ENCODE peak calls at places on chromosomes 7 and 10, in ten cellular contexts. K is lower lobe of right lung; V is heart left ventricle; L is hepatocyte; M is CD4-positive, alpha-beta T cell; T is kidney; H is adrenal gland; U is ovary; F is SK-N-SH; X is PC-3. R is an unnamed sample.

GRCh38 chr7:134699021-134699818 is 52.6 kb downstream of the BPGM start:
- DNase-seq in K (no peak), V (no peak), L (no peak), M (no peak), T (no peak), H (no peak), U (no peak), F (no peak), X (no peak), R (no peak)

GRCh38 chr7:98771519-98772241 is 98.1 kb downstream of the TMEM130 start:
- DNase-seq in K (no peak), V (peak; percentile 26), L (peak; percentile 91), M (no peak), T (no peak), H (peak; percentile 40), U (peak; percentile 35), F (no peak), X (no peak), R (no peak)

GRCh38 chr10:8130973-8131911 is 76.8 kb downstream of the GATA3 start:
- DNase-seq in K (no peak), V (no peak), L (no peak), M (no peak), T (no peak), H (no peak), U (no peak), F (no peak), X (peak; percentile 86), R (peak; percentile 69)

GRCh38 chr7:32587431-32587948 is 92.2 kb downstream of the AVL9 start:
- DNase-seq in K (no peak), V (peak; percentile 39), L (no peak), M (no peak), T (no peak), H (no peak), U (peak; percentile 39), F (no peak), X (peak; percentile 25), R (no peak)

GRCh38 chr7:68770649-68771048 is 827.6 kb upstream of the AUTS2 start:
- DNase-seq in K (no peak), V (peak; percentile 32), L (peak; percentile 60), M (no peak), T (peak; percentile 71), H (peak; percentile 53), U (no peak), F (peak; percentile 88), X (no peak), R (no peak)

GRCh38 chr10:57654856-57655255 is 612.8 kb downstream of the IPMK start:
- DNase-seq in K (no peak), V (no peak), L (no peak), M (no peak), T (no peak), H (no peak), U (no peak), F (no peak), X (no peak), R (no peak)

GRCh38 chr7:83648464-83649241 is at the start of gene SEMA3E:
- DNase-seq in K (no peak), V (no peak), L (peak; percentile 61), M (no peak), T (peak; percentile 41), H (no peak), U (no peak), F (no peak), X (peak; percentile 52), R (no peak)

GRCh38 chr7:129522088-129522970 is 20.0 kb downstream of the SMKR1 start:
- DNase-seq in K (no peak), V (no peak), L (peak; percentile 23), M (no peak), T (peak; percentile 69), H (no peak), U (no peak), F (no peak), X (no peak), R (no peak)

GRCh38 chr10:129673292-129673691 is 206.3 kb downstream of the MGMT start:
- DNase-seq in K (no peak), V (no peak), L (no peak), M (no peak), T (no peak), H (no peak), U (no peak), F (no peak), X (no peak), R (no peak)

GRCh38 chr10:121880842-121881423 is 46.9 kb downstream of the ATE1 start:
- DNase-seq in K (no peak), V (no peak), L (no peak), M (no peak), T (no peak), H (no peak), U (no peak), F (no peak), X (no peak), R (no peak)

GRCh38 chr7:55132890-55133551 is 114.2 kb downstream of the EGFR start:
- DNase-seq in K (no peak), V (no peak), L (peak; percentile 84), M (no peak), T (no peak), H (peak; percentile 65), U (no peak), F (no peak), X (peak; percentile 98), R (peak; percentile 93)

GRCh38 chr7:80724249-80724871 is 85.9 kb downstream of the CD36 start:
- DNase-seq in K (no peak), V (no peak), L (peak; percentile 18), M (no peak), T (no peak), H (no peak), U (no peak), F (no peak), X (peak; percentile 6), R (no peak)

GRCh38 chr10:131121511-131122035 is 189.9 kb downstream of the TCERG1L start:
- DNase-seq in K (no peak), V (no peak), L (no peak), M (no peak), T (peak; percentile 64), H (no peak), U (no peak), F (no peak), X (no peak), R (no peak)
- H3K9me3 ChIP-seq in K (no peaks in the 10 kb centered on the region), V (no peaks in the 10 kb centered on the region), L (no peaks in the 10 kb centered on the region), M (no peaks in the 10 kb centered on the region), T (no peaks in the 10 kb centered on the region), H (no peaks in the 10 kb centered on the region), U (no peaks in the 10 kb centered on the region), F (no peaks in the 10 kb centered on the region), X (no peaks in the 10 kb centered on the region), R (peaks cover 4% of the 10 kb centered on the region)

GRCh38 chr7:22482476-22482875 is 17.5 kb downstream of the STEAP1B start:
- DNase-seq in K (no peak), V (no peak), L (no peak), M (no peak), T (no peak), H (no peak), U (no peak), F (no peak), X (no peak), R (no peak)
- TF ChIP-seq CTCF in K (no peak), V (no peak), L (no peak), M (no peak), T (no peak), H (no peak), U (no peak), F (no peak), X (no peak), R (no peak)

GRCh38 chr10:18582803-18583202 is 68.6 kb downstream of the NSUN6 start:
- DNase-seq in K (no peak), V (no peak), L (no peak), M (no peak), T (no peak), H (no peak), U (no peak), F (no peak), X (no peak), R (no peak)

GRCh38 chr10:18577823-18578685 is 73.3 kb downstream of the NSUN6 start:
- DNase-seq in K (no peak), V (no peak), L (no peak), M (no peak), T (no peak), H (no peak), U (no peak), F (no peak), X (no peak), R (no peak)

GRCh38 chr10:18583575-18584270 is 67.7 kb downstream of the NSUN6 start:
- DNase-seq in K (no peak), V (no peak), L (no peak), M (no peak), T (no peak), H (no peak), U (no peak), F (no peak), X (peak; percentile 25), R (no peak)
- H3K9me3 ChIP-seq in K (no peaks in the 10 kb centered on the region), V (no peaks in the 10 kb centered on the region), L (no peaks in the 10 kb centered on the region), M (no peaks in the 10 kb centered on the region), T (no peaks in the 10 kb centered on the region), H (no peaks in the 10 kb centered on the region), U (no peaks in the 10 kb centered on the region), F (no peaks in the 10 kb centered on the region), X (no peaks in the 10 kb centered on the region), R (no peaks in the 10 kb centered on the region)

GRCh38 chr10:79102056-79102874 is 33.5 kb downstream of the ZMIZ1 start:
- DNase-seq in K (no peak), V (peak; percentile 66), L (peak; percentile 67), M (no peak), T (peak; percentile 90), H (peak; percentile 66), U (peak; percentile 84), F (peak; percentile 70), X (peak; percentile 49), R (no peak)
- TF ChIP-seq CTCF in K (no peak), V (no peak), L (no peak), M (no peak), T (no peak), H (no peak), U (no peak), F (no peak), X (peak; percentile 33), R (peak; percentile 9)

GRCh38 chr7:97126483-97127171 is 9.1 kb downstream of the SDHAF3 start:
- DNase-seq in K (no peak), V (no peak), L (peak; percentile 16), M (no peak), T (no peak), H (no peak), U (no peak), F (no peak), X (no peak), R (no peak)
- H3K9me3 ChIP-seq in K (peaks cover 5% of the 10 kb centered on the region), V (no peaks in the 10 kb centered on the region), L (no peaks in the 10 kb centered on the region), M (no peaks in the 10 kb centered on the region), T (no peaks in the 10 kb centered on the region), H (no peaks in the 10 kb centered on the region), U (no peaks in the 10 kb centered on the region), F (no peaks in the 10 kb centered on the region), X (no peaks in the 10 kb centered on the region), R (no peaks in the 10 kb centered on the region)

DNA sequence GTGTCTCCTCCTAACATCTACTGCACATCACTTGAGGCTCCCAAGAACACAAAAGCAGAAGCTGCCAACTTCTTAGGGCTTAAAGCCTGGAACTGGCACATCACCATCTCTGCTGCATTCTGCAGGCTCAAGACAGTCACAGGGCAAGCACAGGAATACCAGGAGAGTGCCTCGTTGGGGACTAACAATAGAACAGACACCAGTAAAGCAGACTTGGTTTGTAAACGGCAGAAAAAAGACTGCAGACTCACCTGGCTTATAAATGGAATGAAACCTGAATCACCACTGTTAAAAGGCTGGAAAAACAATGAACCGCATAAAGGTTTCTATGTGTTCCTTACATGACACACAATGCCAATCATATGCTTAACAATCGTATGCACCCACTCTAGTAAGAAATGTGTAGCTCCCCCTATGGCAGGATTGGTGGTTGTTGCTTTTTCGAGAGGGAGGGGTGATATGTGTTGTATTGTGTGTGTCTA is 12.8 kb downstream of the RHEB start:
- DNase-seq in K (no peak), V (no peak), L (no peak), M (no peak), T (no peak), H (no peak), U (no peak), F (peak; percentile 45), X (peak; percentile 54), R (no peak)
- TF ChIP-seq CTCF in K (no peak), V (peak; percentile 22), L (no peak), M (no peak), T (no peak), H (no peak), U (no peak), F (peak; percentile 47), X (peak; percentile 54), R (peak; percentile 46)